ENCODE peak calls at places on chromosomes 13 and 19, in six cellular contexts. G, R, J, D, H and N are unnamed samples.

GRCh38 chr19:51461723-51462161 is 3.5 kb upstream of the SIGLEC8 start:
- DNase-seq in G (peak), R (peak), J (no peak), D (no peak), H (no peak), N (no peak)

GRCh38 chr13:83618966-83619365 is 263.3 kb downstream of the SLITRK1 start:
- DNase-seq in G (no peak), R (no peak), J (peak), D (no peak), H (no peak), N (no peak)

GRCh38 chr13:88675997-88676396 is 1004.8 kb downstream of the SLITRK5 start:
- DNase-seq in G (no peak), R (no peak), J (no peak), D (no peak), H (no peak), N (no peak)

GRCh38 chr13:110445722-110446569 is 115.6 kb downstream of the RAB20 start:
- DNase-seq in G (no peak), R (peak), J (peak), D (no peak), H (no peak), N (no peak)

GRCh38 chr13:94800423-94800822 is 88.1 kb upstream of the SOX21 start:
- DNase-seq in G (no peak), R (no peak), J (peak), D (no peak), H (no peak), N (no peak)

GRCh38 chr19:46571495-46571894 is 29.6 kb upstream of the CALM3 start:
- DNase-seq in G (no peak), R (no peak), J (peak), D (peak), H (no peak), N (no peak)

GRCh38 chr13:79194272-79194671 is 211.8 kb downstream of the RBM26 start:
- DNase-seq in G (no peak), R (no peak), J (no peak), D (no peak), H (no peak), N (no peak)

GRCh38 chr13:36769545-36769944 is 49.5 kb upstream of the RFXAP start:
- DNase-seq in G (no peak), R (no peak), J (no peak), D (no peak), H (no peak), N (no peak)

GRCh38 chr19:44548736-44549135 is 19.3 kb upstream of the CEACAM20 start:
- DNase-seq in G (no peak), R (no peak), J (peak), D (no peak), H (no peak), N (no peak)

GRCh38 chr19:5293607-5294089 is 47.0 kb downstream of the PTPRS start:
- DNase-seq in G (no peak), R (peak), J (no peak), D (peak), H (peak), N (no peak)

GRCh38 chr19:47330466-47330869 is 1.5 kb upstream of the C5AR2 start:
- DNase-seq in G (no peak), R (no peak), J (peak), D (no peak), H (no peak), N (no peak)

GRCh38 chr13:68304287-68304893 is 1074.3 kb upstream of the PCDH9 start:
- DNase-seq in G (no peak), R (no peak), J (peak), D (peak), H (no peak), N (no peak)

GRCh38 chr13:105929486-105929885 is 606.0 kb downstream of the EFNB2 start:
- DNase-seq in G (no peak), R (no peak), J (no peak), D (no peak), H (no peak), N (no peak)

GRCh38 chr19:24140099-24140498 is 53.1 kb downstream of the ZNF254 start:
- DNase-seq in G (no peak), R (no peak), J (peak), D (no peak), H (no peak), N (no peak)

GRCh38 chr13:105678072-105678471 is 857.4 kb downstream of the EFNB2 start:
- DNase-seq in G (no peak), R (no peak), J (no peak), D (no peak), H (no peak), N (no peak)

GRCh38 chr13:113449693-113450347 is 3.5 kb downstream of the ADPRHL1 start:
- DNase-seq in G (no peak), R (no peak), J (no peak), D (no peak), H (peak), N (no peak)
- H3K4me3 ChIP-seq in G (no peak), R (peak), J (peak), D (no peak), H (peak), N (peak)

GRCh38 chr19:38564981-38565685 is 52.6 kb downstream of the MAP4K1 start:
- DNase-seq in G (no peak), R (no peak), J (no peak), D (no peak), H (no peak), N (no peak)
- H3K4me3 ChIP-seq in G (no peak), R (no peak), J (no peak), D (no peak), H (peak), N (no peak)

GRCh38 chr19:54029930-54030490 is 33.7 kb downstream of the VSTM1 start:
- DNase-seq in G (peak), R (no peak), J (peak), D (peak), H (no peak), N (peak)

GRCh38 chr19:54035215-54036178 is 28.2 kb downstream of the VSTM1 start:
- DNase-seq in G (no peak), R (no peak), J (peak), D (peak), H (no peak), N (no peak)

GRCh38 chr19:54026656-54027055 is 35.2 kb downstream of the CACNG6 start:
- DNase-seq in G (no peak), R (no peak), J (peak), D (no peak), H (no peak), N (no peak)

GRCh38 chr19:54030895-54031586 is 32.7 kb downstream of the VSTM1 start:
- DNase-seq in G (no peak), R (no peak), J (no peak), D (peak), H (no peak), N (no peak)
- H3K4me3 ChIP-seq in G (no peak), R (no peak), J (no peak), D (no peak), H (peak), N (no peak)

GRCh38 chr19:17647071-17648020 is 40.8 kb downstream of the UNC13A start:
- DNase-seq in G (no peak), R (no peak), J (no peak), D (no peak), H (no peak), N (no peak)

GRCh38 chr19:17645339-17645963 is 42.7 kb downstream of the UNC13A start:
- DNase-seq in G (no peak), R (no peak), J (no peak), D (no peak), H (no peak), N (no peak)

GRCh38 chr19:17641846-17642245 is 46.3 kb downstream of the UNC13A start:
- DNase-seq in G (no peak), R (no peak), J (no peak), D (no peak), H (no peak), N (no peak)

GRCh38 chr19:17641181-17641580 is 47.0 kb downstream of the UNC13A start:
- DNase-seq in G (no peak), R (no peak), J (no peak), D (no peak), H (no peak), N (no peak)

DNA sequence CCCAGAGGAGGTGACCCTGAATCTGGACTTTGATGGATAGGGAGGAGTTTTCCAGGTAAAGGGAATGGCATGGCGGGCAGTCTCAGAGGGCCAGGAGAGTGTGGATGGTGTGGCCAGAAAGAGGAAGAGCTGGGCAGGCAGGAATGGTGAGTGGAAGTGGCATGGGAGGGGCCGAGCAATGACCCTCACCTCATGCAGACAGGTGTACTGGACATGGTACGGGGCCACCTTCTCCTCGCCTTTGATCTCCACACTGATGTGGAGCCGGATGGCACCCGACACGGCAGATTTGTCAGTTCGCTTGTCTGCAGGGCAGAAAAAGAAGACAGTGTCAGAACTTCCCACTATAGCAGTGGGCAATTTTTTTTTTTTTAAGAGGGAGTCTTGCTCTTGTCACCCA is 45.5 kb downstream of the UNC13A start:
- DNase-seq in G (no peak), R (no peak), J (no peak), D (no peak), H (no peak), N (no peak)
- H3K4me3 ChIP-seq in G (no peak), R (no peak), J (no peak), D (no peak), H (no peak), N (no peak)

GRCh38 chr13:77479326-77479725 is 56.2 kb upstream of the SCEL start:
- DNase-seq in G (no peak), R (no peak), J (no peak), D (peak), H (no peak), N (no peak)

GRCh38 chr13:77477299-77477848 is 58.1 kb upstream of the SCEL start:
- DNase-seq in G (no peak), R (no peak), J (no peak), D (no peak), H (no peak), N (no peak)

GRCh38 chr13:77476456-77476855 is 59.0 kb upstream of the SCEL start:
- DNase-seq in G (no peak), R (no peak), J (peak), D (no peak), H (no peak), N (no peak)

GRCh38 chr13:77480071-77480470 is 55.4 kb upstream of the SCEL start:
- DNase-seq in G (no peak), R (no peak), J (no peak), D (peak), H (no peak), N (no peak)

GRCh38 chr13:77478645-77478997 is 56.9 kb upstream of the SCEL start:
- DNase-seq in G (no peak), R (no peak), J (no peak), D (no peak), H (no peak), N (no peak)
- H3K4me3 ChIP-seq in G (peak), R (no peak), J (peak), D (no peak), H (peak), N (no peak)

GRCh38 chr19:39655613-39656012 is at the start of gene LGALS16:
- DNase-seq in G (no peak), R (no peak), J (no peak), D (no peak), H (no peak), N (no peak)

GRCh38 chr19:39661565-39661964 is 5.9 kb downstream of the LGALS16 start:
- DNase-seq in G (no peak), R (no peak), J (no peak), D (no peak), H (no peak), N (no peak)

GRCh38 chr19:39659791-39660190 is 4.1 kb downstream of the LGALS16 start:
- DNase-seq in G (no peak), R (no peak), J (no peak), D (no peak), H (no peak), N (no peak)

GRCh38 chr19:39660661-39661060 is 4.9 kb downstream of the LGALS16 start:
- DNase-seq in G (no peak), R (no peak), J (no peak), D (no peak), H (no peak), N (no peak)
- H3K4me3 ChIP-seq in G (no peak), R (no peak), J (no peak), D (no peak), H (no peak), N (no peak)

GRCh38 chr19:7700128-7700470 is 1.8 kb downstream of the FCER2 start:
- DNase-seq in G (no peak), R (no peak), J (no peak), D (no peak), H (no peak), N (no peak)
- H3K4me3 ChIP-seq in G (no peak), R (no peak), J (no peak), D (no peak), H (no peak), N (no peak)

GRCh38 chr19:49473868-49474544 is at the start of gene FLT3LG:
- DNase-seq in G (peak), R (peak), J (peak), D (no peak), H (peak), N (peak)

GRCh38 chr19:49472936-49473335 is 1.1 kb upstream of the FLT3LG start:
- DNase-seq in G (no peak), R (no peak), J (no peak), D (no peak), H (no peak), N (no peak)

GRCh38 chr19:49474545-49474930 is 523 bp downstream of the FLT3LG start:
- DNase-seq in G (no peak), R (no peak), J (no peak), D (no peak), H (peak), N (no peak)

GRCh38 chr19:49475995-49476880 is 2.2 kb downstream of the FLT3LG start:
- DNase-seq in G (no peak), R (peak), J (peak), D (peak), H (peak), N (no peak)

DNA sequence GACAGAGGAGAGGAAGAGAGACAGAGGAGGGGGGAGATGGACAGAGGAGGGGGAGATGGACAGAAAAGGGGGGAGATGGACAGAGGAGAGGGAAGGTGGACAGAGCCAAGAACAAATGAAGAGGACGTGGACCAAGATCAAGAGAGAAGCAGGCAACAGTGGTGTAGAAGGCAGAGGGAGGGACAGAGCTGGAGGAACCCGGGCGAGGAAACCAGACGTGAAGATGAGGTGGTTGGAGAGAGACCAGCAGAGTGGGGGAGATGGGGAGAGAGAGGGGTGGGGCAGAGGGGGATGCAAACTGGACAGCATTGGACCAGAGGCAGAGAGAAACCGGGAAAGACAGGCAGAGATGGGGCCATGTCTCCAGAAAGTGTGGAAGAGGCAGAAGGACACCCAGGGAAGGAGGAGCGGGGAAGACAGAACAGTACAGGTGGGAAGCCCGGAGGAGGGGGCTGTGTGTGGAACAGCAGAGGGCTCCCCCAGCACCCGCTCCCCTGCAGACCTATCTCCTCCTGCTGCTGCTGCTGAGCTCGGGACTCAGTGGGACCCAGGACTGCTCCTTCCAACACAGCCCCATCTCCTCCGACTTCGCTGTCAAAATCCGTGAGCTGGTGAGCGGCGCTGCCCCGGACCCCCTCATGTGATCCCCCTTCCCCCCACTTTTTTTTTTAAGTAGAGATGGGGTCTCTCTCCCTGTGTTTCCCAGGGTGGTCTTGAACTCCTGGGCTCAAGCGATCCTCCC is 1.3 kb downstream of the FLT3LG start:
- DNase-seq in G (no peak), R (no peak), J (no peak), D (no peak), H (no peak), N (no peak)
- H3K4me3 ChIP-seq in G (no peak), R (no peak), J (no peak), D (no peak), H (peak), N (peak)

GRCh38 chr19:33146209-33146608 is 14.3 kb downstream of the WDR88 start:
- DNase-seq in G (no peak), R (no peak), J (no peak), D (no peak), H (no peak), N (no peak)

GRCh38 chr19:33147538-33147937 is 15.6 kb downstream of the WDR88 start:
- DNase-seq in G (no peak), R (no peak), J (no peak), D (no peak), H (no peak), N (no peak)

GRCh38 chr19:33139165-33139564 is 7.3 kb downstream of the WDR88 start:
- DNase-seq in G (no peak), R (no peak), J (no peak), D (peak), H (no peak), N (no peak)

DNA sequence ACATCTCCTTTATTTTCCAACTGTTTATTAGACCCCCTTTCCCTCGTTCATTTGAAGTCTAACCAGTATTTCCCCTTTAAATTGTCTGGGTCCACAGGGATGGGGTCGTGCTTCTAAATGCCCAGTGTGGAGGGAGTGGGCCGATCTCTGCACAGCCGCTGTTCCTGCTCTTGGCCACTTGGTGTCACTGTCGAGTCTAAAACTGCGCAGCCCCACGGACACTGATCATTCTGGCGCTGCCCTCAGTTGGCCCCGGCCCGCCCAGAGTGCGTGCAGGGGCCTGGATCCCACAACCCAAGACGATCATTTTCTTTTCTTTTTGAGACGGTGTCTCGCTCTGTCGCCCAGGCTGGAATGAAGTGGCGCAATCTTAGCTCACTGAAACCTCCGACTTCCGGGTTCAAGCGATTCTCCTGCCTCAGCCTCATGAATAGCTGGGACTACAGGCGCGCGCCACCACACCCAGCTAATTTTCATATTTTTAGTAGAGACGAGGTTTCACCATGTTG is 12.0 kb downstream of the WDR88 start:
- DNase-seq in G (peak), R (peak), J (peak), D (peak), H (peak), N (peak)
- H3K4me3 ChIP-seq in G (no peak), R (no peak), J (no peak), D (no peak), H (no peak), N (no peak)

GRCh38 chr13:112997188-112998135 is 28.4 kb downstream of the MCF2L start:
- DNase-seq in G (no peak), R (no peak), J (no peak), D (no peak), H (no peak), N (no peak)
- H3K4me3 ChIP-seq in G (no peak), R (no peak), J (no peak), D (no peak), H (no peak), N (no peak)